ENCODE peak calls at places on chromosomes 11 and 22, in seven cellular contexts. One of them, this sample, is unnamed.

GRCh38 chr11:121634889-121635288 is 182.1 kb upstream of the SORL1-AS1 start:
- DNase-seq in stomach: no peak
- DNase-seq in sigmoid colon: no peak
- DNase-seq in GM12878: no peak
- DNase-seq in prostate gland: no peak
- DNase-seq in spleen: no peak
- DNase-seq in K562: no peak
- DNase-seq in this sample: no peak

GRCh38 chr11:45142241-45142885 is 4.1 kb upstream of the PRDM11 start:
- DNase-seq in stomach: peak
- DNase-seq in sigmoid colon: peak
- DNase-seq in GM12878: no peak
- DNase-seq in prostate gland: no peak
- DNase-seq in spleen: no peak
- DNase-seq in K562: no peak
- DNase-seq in this sample: peak

GRCh38 chr11:62418733-62419132 is at the start of gene SCGB1A1:
- DNase-seq in stomach: no peak
- DNase-seq in sigmoid colon: no peak
- DNase-seq in GM12878: no peak
- DNase-seq in prostate gland: no peak
- DNase-seq in spleen: no peak
- DNase-seq in K562: no peak
- DNase-seq in this sample: no peak

GRCh38 chr22:45341503-45341902 is 31.8 kb downstream of the FAM118A start:
- DNase-seq in stomach: no peak
- DNase-seq in sigmoid colon: no peak
- DNase-seq in GM12878: no peak
- DNase-seq in prostate gland: no peak
- DNase-seq in spleen: no peak
- DNase-seq in K562: no peak
- DNase-seq in this sample: no peak

GRCh38 chr11:58444285-58444684 is 2.2 kb upstream of the OR5B12 start:
- DNase-seq in stomach: no peak
- DNase-seq in sigmoid colon: no peak
- DNase-seq in GM12878: no peak
- DNase-seq in prostate gland: no peak
- DNase-seq in spleen: no peak
- DNase-seq in K562: no peak
- DNase-seq in this sample: no peak

GRCh38 chr11:130001491-130002351 is 914 bp downstream of the PRDM10 start:
- DNase-seq in stomach: peak
- DNase-seq in sigmoid colon: peak
- DNase-seq in GM12878: no peak
- DNase-seq in prostate gland: peak
- DNase-seq in spleen: no peak
- DNase-seq in K562: no peak
- DNase-seq in this sample: no peak

GRCh38 chr11:93059074-93059957 is 89.9 kb downstream of the MTNR1B start:
- DNase-seq in stomach: no peak
- DNase-seq in sigmoid colon: no peak
- DNase-seq in GM12878: no peak
- DNase-seq in prostate gland: no peak
- DNase-seq in spleen: no peak
- DNase-seq in K562: no peak
- DNase-seq in this sample: no peak

GRCh38 chr22:33652596-33652995 is 267.7 kb downstream of the LARGE1 start:
- DNase-seq in stomach: no peak
- DNase-seq in sigmoid colon: no peak
- DNase-seq in GM12878: no peak
- DNase-seq in prostate gland: no peak
- DNase-seq in spleen: no peak
- DNase-seq in K562: no peak
- DNase-seq in this sample: no peak

GRCh38 chr11:127804775-127805446 is 782.4 kb downstream of the ETS1 start:
- DNase-seq in stomach: no peak
- DNase-seq in sigmoid colon: no peak
- DNase-seq in GM12878: no peak
- DNase-seq in prostate gland: peak
- DNase-seq in spleen: no peak
- DNase-seq in K562: no peak
- DNase-seq in this sample: no peak

GRCh38 chr11:3861698-3862097 is 6.2 kb downstream of the STIM1 start:
- DNase-seq in stomach: no peak
- DNase-seq in sigmoid colon: no peak
- DNase-seq in GM12878: no peak
- DNase-seq in prostate gland: no peak
- DNase-seq in spleen: no peak
- DNase-seq in K562: no peak
- DNase-seq in this sample: no peak

GRCh38 chr11:123742778-123743177 is 1.3 kb upstream of the ZNF202 start:
- DNase-seq in stomach: no peak
- DNase-seq in sigmoid colon: no peak
- DNase-seq in GM12878: no peak
- DNase-seq in prostate gland: no peak
- DNase-seq in spleen: no peak
- DNase-seq in K562: no peak
- DNase-seq in this sample: no peak

GRCh38 chr11:123741159-123741951 is at the start of gene ZNF202:
- DNase-seq in stomach: peak
- DNase-seq in sigmoid colon: peak
- DNase-seq in GM12878: peak
- DNase-seq in prostate gland: peak
- DNase-seq in spleen: peak
- DNase-seq in K562: peak
- DNase-seq in this sample: peak

GRCh38 chr11:123740787-123741158 is 687 bp downstream of the ZNF202 start:
- DNase-seq in stomach: no peak
- DNase-seq in sigmoid colon: no peak
- DNase-seq in GM12878: no peak
- DNase-seq in prostate gland: no peak
- DNase-seq in spleen: no peak
- DNase-seq in K562: no peak
- DNase-seq in this sample: no peak

GRCh38 chr11:123742334-123742733 is 874 bp upstream of the ZNF202 start:
- DNase-seq in stomach: no peak
- DNase-seq in sigmoid colon: no peak
- DNase-seq in GM12878: no peak
- DNase-seq in prostate gland: no peak
- DNase-seq in spleen: no peak
- DNase-seq in K562: no peak
- DNase-seq in this sample: no peak

GRCh38 chr11:123745764-123746451 is 4.4 kb upstream of the ZNF202 start:
- DNase-seq in stomach: no peak
- DNase-seq in sigmoid colon: no peak
- DNase-seq in GM12878: no peak
- DNase-seq in prostate gland: no peak
- DNase-seq in spleen: no peak
- DNase-seq in K562: no peak
- DNase-seq in this sample: no peak
- TF ChIP-seq CTCF in stomach: no peak
- TF ChIP-seq CTCF in sigmoid colon: no peak
- TF ChIP-seq CTCF in GM12878: no peak
- TF ChIP-seq CTCF in prostate gland: no peak
- TF ChIP-seq CTCF in spleen: no peak
- TF ChIP-seq CTCF in K562: no peak
- TF ChIP-seq CTCF in this sample: no peak

GRCh38 chr11:118908264-118908663 is 17.5 kb downstream of the BCL9L start:
- DNase-seq in stomach: no peak
- DNase-seq in sigmoid colon: no peak
- DNase-seq in GM12878: no peak
- DNase-seq in prostate gland: no peak
- DNase-seq in spleen: peak
- DNase-seq in K562: no peak
- DNase-seq in this sample: no peak

GRCh38 chr11:118910309-118911112 is 15.2 kb downstream of the BCL9L start:
- DNase-seq in stomach: peak
- DNase-seq in sigmoid colon: peak
- DNase-seq in GM12878: no peak
- DNase-seq in prostate gland: peak
- DNase-seq in spleen: peak
- DNase-seq in K562: peak
- DNase-seq in this sample: no peak

GRCh38 chr11:118907749-118908106 is 18.0 kb downstream of the BCL9L start:
- DNase-seq in stomach: no peak
- DNase-seq in sigmoid colon: no peak
- DNase-seq in GM12878: no peak
- DNase-seq in prostate gland: no peak
- DNase-seq in spleen: no peak
- DNase-seq in K562: no peak
- DNase-seq in this sample: no peak

GRCh38 chr11:118909619-118910308 is 16.0 kb downstream of the BCL9L start:
- DNase-seq in stomach: no peak
- DNase-seq in sigmoid colon: no peak
- DNase-seq in GM12878: no peak
- DNase-seq in prostate gland: no peak
- DNase-seq in spleen: peak
- DNase-seq in K562: no peak
- DNase-seq in this sample: no peak

DNA sequence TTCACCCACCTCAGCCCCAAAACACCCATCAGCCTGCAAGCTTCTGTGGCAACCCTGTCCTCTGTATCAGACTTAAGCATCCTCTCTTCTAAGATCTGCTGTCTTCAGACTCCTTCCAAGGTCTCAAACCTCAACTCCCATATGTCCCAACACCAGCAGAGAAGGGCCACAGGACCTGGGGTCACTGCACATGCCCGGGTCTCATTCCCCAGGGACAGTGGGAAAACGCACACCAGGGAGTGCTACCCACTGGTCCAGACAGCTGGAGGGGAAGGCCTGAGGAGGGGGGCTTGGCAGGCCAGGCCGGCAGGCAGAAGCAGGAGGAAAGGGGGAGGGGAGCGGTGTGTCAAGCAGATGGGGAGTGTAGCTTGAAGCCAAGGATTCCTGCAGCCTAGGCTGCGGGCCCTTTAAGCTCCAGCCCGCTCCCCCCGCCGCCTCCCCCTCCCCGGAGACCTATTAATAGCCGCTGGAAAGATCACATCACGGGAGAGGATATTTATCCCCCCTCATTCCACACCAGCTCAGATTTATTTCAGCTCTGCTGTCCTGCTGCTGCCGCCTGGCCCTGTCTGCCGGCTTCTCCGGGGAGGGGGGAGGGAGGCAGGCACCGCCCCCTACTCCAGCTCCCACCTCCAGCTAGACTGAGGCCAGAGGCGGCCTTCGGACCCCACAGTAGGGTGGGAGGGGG is 16.7 kb downstream of the BCL9L start:
- DNase-seq in stomach: peak
- DNase-seq in sigmoid colon: peak
- DNase-seq in GM12878: no peak
- DNase-seq in prostate gland: peak
- DNase-seq in spleen: peak
- DNase-seq in K562: no peak
- DNase-seq in this sample: no peak
- TF ChIP-seq POLR2A in stomach: no peak
- TF ChIP-seq POLR2A in sigmoid colon: peak
- TF ChIP-seq POLR2A in GM12878: no peak
- TF ChIP-seq POLR2A in prostate gland: peak
- TF ChIP-seq POLR2A in spleen: no peak
- TF ChIP-seq POLR2A in K562: no peak
- TF ChIP-seq POLR2A in this sample: no peak

GRCh38 chr11:10317776-10318526 is 13.1 kb downstream of the ADM start:
- DNase-seq in stomach: no peak
- DNase-seq in sigmoid colon: no peak
- DNase-seq in GM12878: peak
- DNase-seq in prostate gland: no peak
- DNase-seq in spleen: no peak
- DNase-seq in K562: no peak
- DNase-seq in this sample: no peak
- TF ChIP-seq POLR2AphosphoS5 in stomach: no peak
- TF ChIP-seq POLR2AphosphoS5 in sigmoid colon: no peak
- TF ChIP-seq POLR2AphosphoS5 in GM12878: no peak
- TF ChIP-seq POLR2AphosphoS5 in prostate gland: no peak
- TF ChIP-seq POLR2AphosphoS5 in spleen: no peak
- TF ChIP-seq POLR2AphosphoS5 in K562: no peak
- TF ChIP-seq POLR2AphosphoS5 in this sample: no peak

GRCh38 chr11:124869856-124870387 is 4.7 kb downstream of the ROBO3 start:
- DNase-seq in stomach: no peak
- DNase-seq in sigmoid colon: peak
- DNase-seq in GM12878: no peak
- DNase-seq in prostate gland: no peak
- DNase-seq in spleen: no peak
- DNase-seq in K562: no peak
- DNase-seq in this sample: no peak

GRCh38 chr11:124869331-124869730 is 4.1 kb downstream of the ROBO3 start:
- DNase-seq in stomach: no peak
- DNase-seq in sigmoid colon: peak
- DNase-seq in GM12878: no peak
- DNase-seq in prostate gland: no peak
- DNase-seq in spleen: no peak
- DNase-seq in K562: no peak
- DNase-seq in this sample: no peak

GRCh38 chr11:124868322-124869274 is 3.4 kb downstream of the ROBO3 start:
- DNase-seq in stomach: no peak
- DNase-seq in sigmoid colon: peak
- DNase-seq in GM12878: no peak
- DNase-seq in prostate gland: no peak
- DNase-seq in spleen: no peak
- DNase-seq in K562: no peak
- DNase-seq in this sample: no peak

GRCh38 chr11:124865902-124866851 is 945 bp downstream of the ROBO3 start:
- DNase-seq in stomach: peak
- DNase-seq in sigmoid colon: peak
- DNase-seq in GM12878: no peak
- DNase-seq in prostate gland: no peak
- DNase-seq in spleen: peak
- DNase-seq in K562: peak
- DNase-seq in this sample: no peak

DNA sequence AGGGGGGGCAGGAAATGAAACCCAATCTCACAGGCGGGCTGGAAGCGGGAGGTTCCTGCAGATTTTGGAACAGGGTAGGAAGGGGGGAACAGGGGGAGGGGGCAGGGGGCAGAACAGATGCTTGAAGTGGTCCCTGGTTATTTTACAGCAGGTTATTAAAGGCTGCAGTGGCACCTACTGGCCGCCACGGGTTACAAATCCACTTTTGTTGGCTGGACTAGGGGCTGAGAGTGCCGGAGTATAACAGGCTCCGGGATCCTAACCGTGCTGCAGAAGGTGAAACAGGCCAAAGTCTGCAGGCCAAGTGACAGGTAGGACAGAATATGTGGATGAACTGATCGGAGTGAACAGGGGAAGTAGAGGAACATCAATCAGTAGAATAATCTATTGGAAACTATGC is 2.5 kb downstream of the ROBO3 start:
- DNase-seq in stomach: no peak
- DNase-seq in sigmoid colon: peak
- DNase-seq in GM12878: no peak
- DNase-seq in prostate gland: no peak
- DNase-seq in spleen: no peak
- DNase-seq in K562: peak
- DNase-seq in this sample: no peak
- TF ChIP-seq CTCF in stomach: no peak
- TF ChIP-seq CTCF in sigmoid colon: no peak
- TF ChIP-seq CTCF in GM12878: peak
- TF ChIP-seq CTCF in prostate gland: peak
- TF ChIP-seq CTCF in spleen: no peak
- TF ChIP-seq CTCF in K562: peak
- TF ChIP-seq CTCF in this sample: no peak

This sample was measured in vagina.